ENCODE peak calls at places on chromosome 1, in nine cellular contexts. I is 8988T; D is Calu3; S is AG20443; U is brain microvascular endothelial cell; N is tibial artery; L is HS-5; M is activated CD4-positive, alpha-beta T cell treated with anti-CD3 and anti-CD28 coated beads, Interleukin-2, amount 10 ng/mL, durations not matched to agents 7 days and 5 days; Q is frontal cortex. H is an unnamed sample.

GRCh38 chr1:155976913-155977606 is 1.3 kb downstream of the ARHGEF2 start:
- DNase-seq in Q (no peak), M (no peak), I (no peak), N (no peak), L (no peak), S (no peak), U (no peak), D (no peak), H (no peak)

GRCh38 chr1:241716915-241717651 is 65.0 kb downstream of the WDR64 start:
- DNase-seq in I (no peak), M (no peak), L (no peak), Q (no peak), S (no peak), D (no peak), U (no peak), N (no peak), H (no peak)

GRCh38 chr1:203317429-203318228 is 12.3 kb downstream of the BTG2 start:
- DNase-seq in M (no peak), D (no peak), S (no peak), L (no peak), Q (no peak), I (no peak), N (no peak), U (no peak), H (no peak)

GRCh38 chr1:208616776-208617175 is 372.6 kb upstream of the PLXNA2 start:
- DNase-seq in M (no peak), Q (no peak), S (no peak), U (no peak), I (no peak), L (no peak), N (no peak), D (no peak), H (no peak)

GRCh38 chr1:8020032-8020431 is 6.1 kb downstream of the ERRFI1 start:
- DNase-seq in Q (no peak), I (no peak), M (no peak), U (no peak), D (peak; percentile 72), S (no peak), N (no peak), L (no peak), H (no peak)

GRCh38 chr1:101037316-101037715 is 11.7 kb upstream of the DPH5 start:
- DNase-seq in U (no peak), S (no peak), Q (no peak), D (no peak), M (no peak), N (no peak), L (no peak), I (no peak), H (no peak)

GRCh38 chr1:235199441-235199840 is 38.4 kb upstream of the RBM34 start:
- DNase-seq in L (no peak), D (no peak), S (peak; percentile 63), Q (no peak), I (peak; percentile 13), M (no peak), N (no peak), U (peak; percentile 47), H (peak; percentile 48)

GRCh38 chr1:119715542-119715941 is 3.8 kb downstream of the PHGDH start:
- DNase-seq in L (no peak), U (no peak), I (no peak), N (no peak), S (no peak), D (no peak), Q (no peak), M (no peak), H (peak; percentile 21)

GRCh38 chr1:201633811-201634210 is 94.9 kb downstream of the NAV1 start:
- DNase-seq in U (no peak), N (no peak), I (no peak), Q (no peak), D (no peak), M (no peak), S (no peak), L (no peak), H (peak; percentile 82)

GRCh38 chr1:109687641-109688499 is at the start of gene GSTM1:
- DNase-seq in Q (no peak), M (peak; percentile 89), U (peak; percentile 43), D (peak; percentile 69), S (no peak), N (no peak), L (no peak), I (peak; percentile 52), H (no peak)

GRCh38 chr1:30740251-30740951 is 17.0 kb upstream of the MATN1 start:
- DNase-seq in S (no peak), I (no peak), M (no peak), N (no peak), L (no peak), D (no peak), Q (no peak), U (no peak), H (no peak)

GRCh38 chr1:1371741-1372711 is 3.0 kb downstream of the AURKAIP1 start:
- DNase-seq in Q (peak; percentile 83), U (no peak), N (peak; percentile 47), D (peak; percentile 82), L (no peak), M (peak; percentile 81), I (no peak), S (peak; percentile 79), H (peak; percentile 87)

GRCh38 chr1:214727274-214727673 is 124.3 kb downstream of the CENPF start:
- DNase-seq in U (no peak), D (no peak), M (no peak), L (no peak), Q (no peak), N (no peak), S (no peak), I (no peak), H (no peak)

H was measured in NCI-H82.